ENCODE peak calls at places on chromosome 3, in four cellular contexts. H is neural crest cell, Q is suprapubic skin, F is fibroblast of mammary gland. W is an unnamed sample.

GRCh38 chr3:64184621-64185020 is 40.6 kb downstream of the PRICKLE2 start:
- DNase-seq in F (peak; percentile 83), H (no peak), Q (no peak), W (no peak)

GRCh38 chr3:131357275-131357674 is 24.3 kb upstream of the NUDT16 start:
- DNase-seq in F (no peak), H (no peak), Q (no peak), W (no peak)

GRCh38 chr3:126084667-126085180 is 800 bp upstream of the SLC41A3 start:
- DNase-seq in Q (no peak), H (no peak), F (no peak), W (no peak)

GRCh38 chr3:59482684-59483083 is 432.9 kb upstream of the CFAP20DC start:
- DNase-seq in F (peak; percentile 71), H (no peak), Q (no peak), W (no peak)

GRCh38 chr3:138361561-138361971 is 13.2 kb downstream of the MRAS start:
- DNase-seq in F (no peak), Q (no peak), H (no peak), W (no peak)

GRCh38 chr3:72375237-72376154 is 472.7 kb downstream of the SHQ1 start:
- DNase-seq in H (no peak), Q (no peak), F (no peak), W (no peak)

GRCh38 chr3:65020233-65020632 is 332.4 kb upstream of the ADAMTS9 start:
- DNase-seq in F (no peak), H (no peak), Q (no peak), W (no peak)

GRCh38 chr3:129413687-129414506 is 14.5 kb downstream of the EFCAB12 start:
- DNase-seq in F (peak; percentile 92), Q (no peak), H (no peak), W (peak; percentile 19)

GRCh38 chr3:12679468-12679867 is 15.6 kb upstream of the RAF1 start:
- DNase-seq in Q (no peak), H (no peak), F (peak; percentile 56), W (peak; percentile 46)

GRCh38 chr3:84904819-84905555 is 53.8 kb upstream of the CADM2 start:
- DNase-seq in H (no peak), Q (no peak), F (no peak), W (no peak)

GRCh38 chr3:131048030-131048429 is 21.4 kb downstream of the NEK11 start:
- DNase-seq in F (no peak), H (no peak), Q (no peak), W (no peak)

GRCh38 chr3:107525954-107526305 is 3.2 kb downstream of the BBX start:
- DNase-seq in F (peak; percentile 1), H (no peak), Q (no peak), W (no peak)

GRCh38 chr3:42655980-42656679 is 2.6 kb downstream of the ZBTB47 start:
- DNase-seq in Q (no peak), F (peak; percentile 79), H (no peak), W (no peak)

GRCh38 chr3:119289371-119289770 is 4.8 kb upstream of the ARHGAP31 start:
- DNase-seq in H (no peak), F (no peak), Q (no peak), W (no peak)

GRCh38 chr3:52438579-52439425 is 6.1 kb downstream of the SEMA3G start:
- DNase-seq in F (no peak), Q (no peak), H (no peak), W (no peak)

GRCh38 chr3:150062492-150062891 is 91.8 kb upstream of the PFN2 start:
- DNase-seq in H (no peak), Q (no peak), F (peak; percentile 84), W (no peak)

GRCh38 chr3:159126261-159127020 is 324.6 kb downstream of the MFSD1 start:
- DNase-seq in F (peak; percentile 75), H (no peak), Q (no peak), W (no peak)

GRCh38 chr3:138949002-138949418 is 2.0 kb downstream of the FOXL2NB start:
- DNase-seq in Q (no peak), H (no peak), F (no peak), W (no peak)

GRCh38 chr3:171354706-171355582 is 105.3 kb downstream of the TNIK start:
- DNase-seq in F (peak; percentile 54), Q (no peak), H (no peak), W (no peak)

GRCh38 chr3:10192953-10193691 is 28.4 kb downstream of the IRAK2 start:
- DNase-seq in H (peak; percentile 10), F (peak; percentile 95), Q (no peak), W (peak; percentile 91)

GRCh38 chr3:60177726-60178125 is 1073.5 kb downstream of the FHIT start:
- DNase-seq in F (no peak), H (no peak), Q (no peak), W (no peak)

GRCh38 chr3:116140100-116140689 is 305.1 kb downstream of the LSAMP start:
- DNase-seq in Q (no peak), F (peak; percentile 57), H (no peak), W (peak; percentile 0)

GRCh38 chr3:136075218-136075808 is 109.8 kb downstream of the PPP2R3A start:
- DNase-seq in F (peak; percentile 86), H (peak; percentile 74), Q (peak; percentile 65), W (peak; percentile 59)

GRCh38 chr3:149553781-149554451 is 79.4 kb downstream of the TM4SF4 start:
- DNase-seq in F (peak; percentile 90), Q (no peak), H (no peak), W (peak; percentile 94)

GRCh38 chr3:168248383-168249047 is 152.8 kb upstream of the GOLIM4 start:
- DNase-seq in F (peak; percentile 35), H (peak; percentile 52), Q (no peak), W (no peak)

GRCh38 chr3:42376397-42376798 is 34.0 kb downstream of the LYZL4 start:
- DNase-seq in Q (no peak), H (no peak), F (peak; percentile 95), W (peak; percentile 25)

GRCh38 chr3:44969779-44970178 is 6.2 kb downstream of the ZDHHC3 start:
- DNase-seq in H (no peak), F (no peak), Q (no peak), W (no peak)

GRCh38 chr3:8579101-8579500 is 65.5 kb downstream of the SSUH2 start:
- DNase-seq in F (no peak), H (no peak), Q (no peak), W (no peak)

GRCh38 chr3:150410311-150411105 is 2.4 kb downstream of the TSC22D2 start:
- DNase-seq in H (peak; percentile 3), Q (peak; percentile 72), F (no peak), W (no peak)

GRCh38 chr3:143648708-143649107 is 199.6 kb downstream of the SLC9A9 start:
- DNase-seq in F (no peak), H (no peak), Q (no peak), W (no peak)
- TF ChIP-seq CTCF in F (peak; percentile 42), H (peak; percentile 49), Q (no peak), W (peak; percentile 11)

GRCh38 chr3:127174715-127175140 is 18.2 kb upstream of the PRR23E start:
- DNase-seq in H (no peak), Q (no peak), F (no peak), W (no peak)

GRCh38 chr3:127175272-127175671 is 17.7 kb upstream of the PRR23E start:
- DNase-seq in F (no peak), H (no peak), Q (no peak), W (no peak)

GRCh38 chr3:127174284-127174683 is 18.6 kb upstream of the PRR23E start:
- DNase-seq in Q (no peak), H (no peak), F (no peak), W (no peak)

GRCh38 chr3:127173516-127174166 is 19.3 kb upstream of the PRR23E start:
- DNase-seq in H (no peak), F (no peak), Q (no peak), W (no peak)

GRCh38 chr3:127177226-127177625 is 15.7 kb upstream of the PRR23E start:
- DNase-seq in H (no peak), Q (no peak), F (peak; percentile 21), W (no peak)
- TF ChIP-seq CTCF in H (no peak), Q (no peak), F (peak; percentile 16), W (peak; percentile 16)

GRCh38 chr3:166304509-166305063 is 467.4 kb upstream of the BCHE start:
- DNase-seq in H (no peak), Q (no peak), F (no peak), W (no peak)
- TF ChIP-seq CTCF in H (no peak), Q (no peak), F (no peak), W (no peak)

DNA sequence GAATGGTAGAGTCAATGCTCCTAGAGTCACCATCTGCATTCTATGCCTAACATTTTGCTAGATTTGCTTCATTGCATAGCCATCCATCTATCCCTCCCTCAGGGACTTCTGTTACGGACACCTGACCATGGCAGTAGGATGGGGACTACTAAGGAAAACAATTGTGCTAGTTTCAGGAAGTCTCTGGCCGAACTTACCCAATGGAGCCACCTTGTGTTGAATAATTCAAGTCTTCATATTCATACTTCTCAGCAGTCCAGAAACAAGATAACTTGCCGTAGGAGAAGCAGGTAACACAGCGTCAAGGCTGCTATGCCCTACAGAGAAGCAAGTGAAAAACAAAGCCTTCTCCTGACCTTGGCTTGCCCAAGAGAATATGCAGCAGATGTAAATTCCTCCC is 685.3 kb downstream of the GRM7 start:
- DNase-seq in F (peak; percentile 7), H (no peak), Q (no peak), W (no peak)
- TF ChIP-seq CTCF in F (peak; percentile 7), H (no peak), Q (no peak), W (no peak)

W was measured in AG09319.